ENCODE peak calls at places on chromosome 16, in seven cellular contexts. L is thoracic aorta, Z is fibroblast of pulmonary artery, S is mucosa of descending colon, N is transverse colon, K is A549, J is adrenal gland. A is an unnamed sample.

GRCh38 chr16:8370374-8371015 is 219.8 kb downstream of the TMEM114 start:
- DNase-seq in L (no peak), N (peak), J (no peak), S (no peak), K (peak), Z (no peak), A (no peak)

GRCh38 chr16:4402439-4403132 is 13.8 kb downstream of the CORO7 start:
- DNase-seq in K (peak), L (no peak), S (peak), N (peak), J (peak), Z (peak), A (no peak)

GRCh38 chr16:66043326-66043725 is 323.2 kb upstream of the CDH5 start:
- DNase-seq in Z (no peak), K (no peak), J (peak), S (no peak), N (no peak), L (no peak), A (no peak)

GRCh38 chr16:16183562-16183961 is 39.7 kb downstream of the ABCC6 start:
- DNase-seq in S (no peak), K (no peak), L (no peak), N (no peak), Z (no peak), J (no peak), A (no peak)

GRCh38 chr16:19851476-19851875 is 33.2 kb downstream of the GPRC5B start:
- DNase-seq in J (peak), Z (no peak), L (no peak), K (no peak), S (no peak), N (no peak), A (no peak)

GRCh38 chr16:83586036-83586810 is 221.6 kb upstream of the HSBP1 start:
- DNase-seq in N (no peak), J (no peak), S (no peak), K (no peak), L (no peak), Z (no peak), A (no peak)

GRCh38 chr16:20307791-20308190 is 19.5 kb downstream of the GP2 start:
- DNase-seq in K (no peak), S (no peak), J (no peak), L (no peak), Z (no peak), N (no peak), A (no peak)

GRCh38 chr16:56909484-56910113 is 22.3 kb upstream of the HERPUD1 start:
- DNase-seq in S (no peak), Z (peak), L (no peak), K (no peak), J (no peak), N (no peak), A (no peak)

GRCh38 chr16:66618588-66618987 is 14.1 kb downstream of the CMTM3 start:
- DNase-seq in S (no peak), J (peak), Z (peak), N (no peak), K (peak), L (peak), A (peak)

GRCh38 chr16:4511441-4512082 is 27.0 kb downstream of the CDIP1 start:
- DNase-seq in N (peak), J (peak), L (no peak), S (peak), Z (peak), K (peak), A (no peak)

GRCh38 chr16:11325404-11326083 is 19.7 kb upstream of the RMI2 start:
- DNase-seq in N (no peak), K (no peak), L (no peak), S (no peak), J (no peak), Z (no peak), A (no peak)

GRCh38 chr16:7512503-7512902 is 179.9 kb downstream of the RBFOX1 start:
- DNase-seq in J (no peak), Z (no peak), L (no peak), N (no peak), K (no peak), S (no peak), A (no peak)

GRCh38 chr16:54077412-54077821 is 209.2 kb downstream of the IRX3 start:
- DNase-seq in Z (peak), L (no peak), S (no peak), K (peak), N (no peak), J (no peak), A (no peak)

GRCh38 chr16:3952342-3953131 is 72.0 kb upstream of the CREBBP start:
- DNase-seq in N (peak), Z (peak), K (no peak), J (peak), S (peak), L (peak), A (no peak)

GRCh38 chr16:80923356-80923755 is 83.3 kb downstream of the CMC2 start:
- DNase-seq in K (no peak), J (no peak), L (no peak), N (no peak), Z (no peak), S (no peak), A (no peak)

GRCh38 chr16:29665294-29666077 is 2.4 kb downstream of the SPN start:
- DNase-seq in L (no peak), J (no peak), K (no peak), Z (no peak), N (no peak), S (no peak), A (no peak)

GRCh38 chr16:67801889-67802288 is 4.5 kb downstream of the RANBP10 start:
- DNase-seq in K (no peak), S (no peak), N (no peak), J (no peak), L (no peak), Z (no peak), A (no peak)

GRCh38 chr16:67990018-67990386 is 9.3 kb downstream of the DPEP2 start:
- DNase-seq in Z (no peak), L (no peak), K (no peak), N (no peak), J (no peak), S (no peak), A (no peak)

GRCh38 chr16:11245988-11246387 is 10.0 kb downstream of the SOCS1 start:
- DNase-seq in S (no peak), K (no peak), N (no peak), J (no peak), Z (no peak), L (no peak), A (no peak)

GRCh38 chr16:85829751-85830445 is 30.4 kb downstream of the COX4I1 start:
- DNase-seq in S (peak), K (no peak), Z (no peak), L (no peak), J (peak), N (peak), A (no peak)

GRCh38 chr16:86107190-86107589 is 208.2 kb downstream of the IRF8 start:
- DNase-seq in K (no peak), N (no peak), S (no peak), J (no peak), Z (no peak), L (no peak), A (no peak)

GRCh38 chr16:24499193-24499814 is 40.1 kb upstream of the RBBP6 start:
- DNase-seq in J (peak), Z (peak), L (no peak), S (peak), N (peak), K (peak), A (no peak)

GRCh38 chr16:23509763-23510153 is 536 bp downstream of the GGA2 start:
- DNase-seq in K (no peak), J (no peak), N (no peak), Z (peak), L (no peak), S (peak), A (no peak)

GRCh38 chr16:68233085-68233834 is 2.7 kb downstream of the ESRP2 start:
- DNase-seq in Z (no peak), J (peak), L (no peak), N (no peak), K (no peak), S (no peak), A (no peak)

GRCh38 chr16:79762217-79762616 is 161.7 kb upstream of the MAF start:
- DNase-seq in J (no peak), N (no peak), L (no peak), Z (no peak), S (no peak), K (no peak), A (no peak)

GRCh38 chr16:78605548-78606097 is 506.2 kb downstream of the WWOX start:
- DNase-seq in J (no peak), N (no peak), Z (no peak), L (no peak), S (no peak), K (no peak), A (no peak)

GRCh38 chr16:74999208-74999682 is 421 bp downstream of the ZNRF1 start:
- DNase-seq in S (peak), Z (no peak), N (peak), L (no peak), K (no peak), J (no peak), A (no peak)

GRCh38 chr16:72990571-72990970 is 57.4 kb downstream of the ZFHX3 start:
- DNase-seq in J (no peak), S (no peak), Z (no peak), L (no peak), N (no peak), K (no peak), A (no peak)
- H3K4me3 ChIP-seq in J (no peak), S (no peak), Z (no peak), L (peak), N (no peak), K (no peak), A (no peak)

GRCh38 chr16:64455275-64455674 is 666.6 kb downstream of the CDH11 start:
- DNase-seq in Z (peak), K (no peak), L (no peak), N (no peak), S (no peak), J (no peak), A (no peak)
- TF ChIP-seq CTCF in Z (peak), K (no peak), L (no peak), N (no peak), S (no peak), J (peak), A (peak)

GRCh38 chr16:678858-679807 is 1.1 kb upstream of the STUB1 start:
- DNase-seq in N (peak), S (peak), Z (peak), L (no peak), K (peak), J (peak), A (no peak)
- H3K4me3 ChIP-seq in N (peak), S (no peak), Z (peak), L (peak), K (peak), J (no peak), A (peak)

DNA sequence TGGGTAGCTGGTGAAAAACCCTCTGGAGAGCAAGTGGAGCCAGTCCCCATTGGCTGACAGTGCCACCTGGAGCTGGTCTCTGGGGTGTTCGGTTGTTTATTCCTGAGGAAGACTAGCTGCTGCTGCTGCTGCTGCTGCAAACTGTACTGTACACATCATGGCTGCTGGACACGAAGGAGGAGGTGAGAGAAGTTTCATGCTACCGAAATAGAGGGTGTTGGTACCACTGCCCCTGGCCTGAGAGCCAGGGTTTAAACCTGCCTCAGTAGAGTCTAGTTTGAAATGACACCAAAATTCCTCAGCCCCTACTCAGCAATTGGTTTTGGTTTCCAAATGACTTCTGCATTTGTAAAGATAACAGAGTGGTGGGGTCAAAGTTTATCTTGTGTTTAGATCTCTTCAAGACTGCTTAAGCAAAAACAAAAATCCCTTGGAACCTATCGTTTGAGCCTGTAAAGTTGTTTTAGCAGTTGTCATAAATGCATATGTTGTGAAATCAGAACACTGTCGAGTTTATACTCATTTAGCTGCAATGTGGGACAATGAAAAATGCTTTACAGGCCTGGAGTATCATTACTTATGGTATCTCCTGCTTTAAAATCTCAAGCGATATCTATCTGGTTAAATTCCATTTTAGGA is 40.8 kb downstream of the CYB5B start:
- DNase-seq in J (no peak), Z (no peak), N (peak), L (no peak), K (peak), S (peak), A (no peak)
- TF ChIP-seq CTCF in J (no peak), Z (no peak), N (no peak), L (no peak), K (no peak), S (no peak), A (no peak)

GRCh38 chr16:89764711-89765201 is 43.4 kb downstream of the ZNF276 start:
- DNase-seq in Z (no peak), N (peak), K (no peak), S (peak), L (peak), J (peak), A (no peak)

GRCh38 chr16:89759742-89760366 is 38.5 kb downstream of the ZNF276 start:
- DNase-seq in J (no peak), Z (no peak), L (no peak), K (no peak), N (no peak), S (no peak), A (no peak)

GRCh38 chr16:89761304-89761922 is 40.1 kb downstream of the ZNF276 start:
- DNase-seq in N (no peak), J (no peak), K (no peak), L (no peak), Z (no peak), S (no peak), A (no peak)

GRCh38 chr16:89770367-89770766 is 46.1 kb downstream of the FANCA start:
- DNase-seq in J (no peak), L (no peak), S (no peak), Z (no peak), N (no peak), K (no peak), A (no peak)

DNA sequence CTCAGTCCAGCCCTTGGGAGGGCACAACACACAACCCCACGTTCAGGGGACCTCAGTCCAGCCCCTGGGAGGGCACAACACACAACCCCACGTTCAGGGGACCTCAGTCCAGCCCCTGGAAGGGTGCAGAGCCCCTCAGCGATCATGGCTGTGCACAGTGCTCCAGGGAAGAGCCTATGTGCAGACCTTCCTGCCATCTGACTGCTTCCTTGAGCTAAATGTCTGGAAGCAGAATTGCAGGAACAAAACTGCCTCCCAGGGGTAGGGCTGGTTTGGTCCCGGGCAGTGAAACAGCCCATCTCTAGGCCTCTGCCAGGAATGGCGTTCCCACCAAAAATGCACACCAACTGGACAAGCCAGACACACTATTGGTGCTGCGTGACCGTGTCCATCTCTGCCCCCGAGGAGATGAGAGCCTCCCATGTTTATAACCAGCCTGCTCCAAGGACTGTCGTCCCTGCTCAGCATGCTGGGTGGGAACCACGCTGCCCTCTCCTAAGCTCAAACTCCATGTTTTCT is 44.0 kb downstream of the ZNF276 start:
- DNase-seq in L (no peak), S (peak), J (no peak), Z (no peak), K (no peak), N (no peak), A (no peak)
- H3K4me3 ChIP-seq in L (peak), S (no peak), J (no peak), Z (no peak), K (no peak), N (peak), A (no peak)

DNA sequence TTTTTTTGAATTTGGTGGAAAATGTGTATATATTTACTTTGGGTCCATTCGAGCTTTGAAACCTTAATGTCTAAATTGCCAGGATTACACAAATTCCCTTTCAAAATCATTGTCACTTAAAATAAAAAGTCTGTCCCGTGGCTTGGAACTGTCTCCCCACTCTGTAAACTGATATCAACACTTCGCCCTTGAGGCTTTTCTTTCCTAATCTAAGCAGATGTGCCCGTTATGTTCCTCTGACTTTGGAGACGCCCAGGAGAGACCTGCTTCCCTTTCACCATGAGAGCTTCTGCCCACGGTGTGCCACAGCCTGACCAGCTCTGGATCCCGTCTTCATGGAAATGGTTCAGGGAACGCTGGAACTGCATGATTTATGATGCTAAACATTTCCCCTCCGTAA is 151.3 kb downstream of the C16orf95 start:
- DNase-seq in Z (no peak), N (no peak), L (no peak), S (no peak), J (no peak), K (no peak), A (no peak)
- TF ChIP-seq CTCF in Z (no peak), N (no peak), L (no peak), S (no peak), J (no peak), K (no peak), A (no peak)

GRCh38 chr16:31130336-31130812 is 5.2 kb downstream of the PRSS8 start:
- DNase-seq in L (no peak), S (no peak), K (no peak), N (no peak), Z (no peak), J (no peak), A (no peak)

GRCh38 chr16:31130899-31131298 is 4.6 kb downstream of the PRSS8 start:
- DNase-seq in L (no peak), Z (no peak), N (peak), J (no peak), K (no peak), S (peak), A (no peak)

GRCh38 chr16:31131416-31131815 is 4.1 kb downstream of the PRSS8 start:
- DNase-seq in N (no peak), L (no peak), S (no peak), K (no peak), J (no peak), Z (no peak), A (no peak)

GRCh38 chr16:31128711-31129567 is 6.6 kb downstream of the PRSS8 start:
- DNase-seq in N (peak), J (peak), L (no peak), Z (no peak), S (peak), K (no peak), A (no peak)

GRCh38 chr16:31129568-31130335 is 5.8 kb downstream of the PRSS8 start:
- DNase-seq in Z (no peak), J (peak), L (no peak), N (peak), K (no peak), S (no peak), A (no peak)
- H3K4me3 ChIP-seq in Z (no peak), J (no peak), L (no peak), N (no peak), K (no peak), S (no peak), A (no peak)

GRCh38 chr16:72018470-72018869 is 9.9 kb downstream of the DHODH start:
- DNase-seq in S (no peak), Z (no peak), L (no peak), J (no peak), N (no peak), K (no peak), A (no peak)

GRCh38 chr16:72023962-72024361 is 15.4 kb downstream of the DHODH start:
- DNase-seq in Z (no peak), K (no peak), S (no peak), L (no peak), J (no peak), N (no peak), A (no peak)

GRCh38 chr16:72024862-72025382 is 16.4 kb downstream of the DHODH start:
- DNase-seq in J (no peak), Z (no peak), K (no peak), L (no peak), N (no peak), S (no peak), A (no peak)

GRCh38 chr16:72025404-72026114 is 17.0 kb downstream of the DHODH start:
- DNase-seq in K (no peak), J (no peak), S (no peak), N (no peak), Z (no peak), L (no peak), A (no peak)

DNA sequence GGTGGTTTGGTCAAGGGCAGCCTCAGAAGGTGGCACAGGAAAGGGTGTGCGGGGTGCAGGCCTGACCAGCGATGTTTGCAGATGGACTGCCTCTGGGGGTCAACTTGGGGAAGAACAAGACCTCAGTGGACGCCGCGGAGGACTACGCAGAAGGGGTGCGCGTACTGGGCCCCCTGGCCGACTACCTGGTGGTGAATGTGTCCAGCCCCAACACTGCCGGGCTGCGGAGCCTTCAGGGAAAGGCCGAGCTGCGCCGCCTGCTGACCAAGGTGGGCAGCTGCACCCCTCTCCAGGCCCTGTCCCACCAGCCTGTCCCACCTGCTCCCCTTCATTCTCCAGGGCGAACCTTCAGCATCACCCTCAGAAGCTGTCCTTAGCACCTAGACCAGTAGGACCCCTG is 12.5 kb downstream of the DHODH start:
- DNase-seq in K (no peak), L (no peak), N (no peak), J (no peak), S (no peak), Z (no peak), A (no peak)
- TF ChIP-seq CTCF in K (no peak), L (no peak), N (no peak), J (no peak), S (no peak), Z (peak), A (peak)

A was measured in BJ.